ENCODE peak calls at places on chromosomes 1 and 21, in six cellular contexts. K is NCI-H460; B is GM06990; U is endothelial cell; Y is activated naive CD4-positive, alpha-beta T cell treated with anti-CD3 and anti-CD28 coated beads, Interleukin-2, amount 50 U/mL, for 72 hours; P is GDM1. M is an unnamed sample.

GRCh38 chr1:38097256-38097655 is 50.7 kb upstream of the POU3F1 start:
- DNase-seq in K (no peak), B (no peak), U (no peak), Y (no peak), P (no peak), M (no peak)

GRCh38 chr21:34545079-34545884 is 33.3 kb upstream of the KCNE1 start:
- DNase-seq in K (peak), B (peak), U (no peak), Y (no peak), P (peak), M (peak)

GRCh38 chr1:202812176-202813026 is 1.6 kb downstream of the PCAT6 start:
- DNase-seq in K (no peak), B (no peak), U (no peak), Y (no peak), P (no peak), M (peak)

GRCh38 chr1:53112861-53113260 is 29.6 kb downstream of the SLC1A7 start:
- DNase-seq in K (no peak), B (no peak), U (no peak), Y (no peak), P (no peak), M (no peak)

GRCh38 chr21:45894107-45894810 is 87.3 kb upstream of the COL6A1 start:
- DNase-seq in K (no peak), B (no peak), U (no peak), Y (no peak), P (no peak), M (no peak)

GRCh38 chr1:223048026-223048425 is 95.0 kb downstream of the TLR5 start:
- DNase-seq in K (no peak), B (no peak), U (no peak), Y (no peak), P (no peak), M (no peak)

GRCh38 chr1:65075123-65075976 is 72.7 kb upstream of the AK4 start:
- DNase-seq in K (peak), B (no peak), U (peak), Y (no peak), P (peak), M (no peak)

GRCh38 chr1:21829294-21829693 is 17.2 kb downstream of the LDLRAD2 start:
- DNase-seq in K (no peak), B (no peak), U (no peak), Y (no peak), P (no peak), M (no peak)

GRCh38 chr1:211526101-211526500 is 34.1 kb upstream of the RD3 start:
- DNase-seq in K (no peak), B (no peak), U (no peak), Y (no peak), P (no peak), M (no peak)

GRCh38 chr1:201899683-201900429 is 11.2 kb downstream of the SHISA4 start:
- DNase-seq in K (no peak), B (no peak), U (no peak), Y (no peak), P (no peak), M (no peak)

GRCh38 chr1:7265771-7266371 is 480.6 kb downstream of the CAMTA1 start:
- DNase-seq in K (peak), B (peak), U (no peak), Y (no peak), P (no peak), M (peak)

GRCh38 chr1:61092643-61093042 is 10.3 kb downstream of the NFIA start:
- DNase-seq in K (no peak), B (no peak), U (no peak), Y (no peak), P (no peak), M (no peak)

GRCh38 chr1:231126181-231126580 is 35.7 kb upstream of the TRIM67 start:
- DNase-seq in K (no peak), B (no peak), U (no peak), Y (no peak), P (no peak), M (no peak)

GRCh38 chr1:154809436-154810413 is 60.4 kb downstream of the KCNN3 start:
- DNase-seq in K (no peak), B (no peak), U (no peak), Y (no peak), P (peak), M (no peak)

GRCh38 chr1:18603212-18603852 is 27.3 kb upstream of the PAX7 start:
- DNase-seq in K (no peak), B (no peak), U (no peak), Y (no peak), P (no peak), M (no peak)

GRCh38 chr1:54982739-54983138 is 2.3 kb downstream of the TMEM61 start:
- DNase-seq in K (no peak), B (no peak), U (no peak), Y (no peak), P (no peak), M (no peak)

GRCh38 chr21:34926784-34927548 is 122.1 kb downstream of the RUNX1 start:
- DNase-seq in K (no peak), B (no peak), U (no peak), Y (no peak), P (no peak), M (no peak)

GRCh38 chr1:62993844-62994243 is 209.9 kb downstream of the ATG4C start:
- DNase-seq in K (no peak), B (no peak), U (no peak), Y (no peak), P (no peak), M (no peak)

GRCh38 chr1:221664253-221664652 is 77.6 kb downstream of the DUSP10 start:
- DNase-seq in K (no peak), B (no peak), U (no peak), Y (no peak), P (no peak), M (no peak)

GRCh38 chr1:171128463-171128862 is 37.8 kb downstream of the FMO3 start:
- DNase-seq in K (no peak), B (no peak), U (no peak), Y (no peak), P (no peak), M (no peak)

GRCh38 chr1:29645586-29645985 is 409.3 kb downstream of the PTPRU start:
- DNase-seq in K (no peak), B (no peak), U (peak), Y (peak), P (no peak), M (peak)

GRCh38 chr1:185477638-185478216 is 160.7 kb upstream of the IVNS1ABP start:
- DNase-seq in K (no peak), B (no peak), U (no peak), Y (no peak), P (no peak), M (no peak)

GRCh38 chr1:25641931-25642611 is 25.5 kb downstream of the MAN1C1 start:
- DNase-seq in K (no peak), B (no peak), U (no peak), Y (no peak), P (no peak), M (no peak)

GRCh38 chr21:43718872-43719747 is at the start of gene PDXK:
- DNase-seq in K (peak), B (peak), U (peak), Y (peak), P (peak), M (peak)

GRCh38 chr21:43866233-43866632 is 1.2 kb downstream of the AGPAT3 start:
- DNase-seq in K (no peak), B (peak), U (no peak), Y (peak), P (no peak), M (no peak)

GRCh38 chr21:30340714-30341573 is 3.5 kb upstream of the KRTAP27-1 start:
- DNase-seq in K (peak), B (no peak), U (peak), Y (no peak), P (no peak), M (no peak)

GRCh38 chr1:219812491-219813221 is 115.7 kb downstream of the SLC30A10 start:
- DNase-seq in K (peak), B (no peak), U (peak), Y (no peak), P (no peak), M (peak)

GRCh38 chr1:190172636-190173410 is 304.8 kb downstream of the BRINP3 start:
- DNase-seq in K (no peak), B (no peak), U (no peak), Y (no peak), P (no peak), M (no peak)

GRCh38 chr1:166884040-166884642 is 8.1 kb upstream of the TADA1 start:
- DNase-seq in K (no peak), B (peak), U (peak), Y (no peak), P (no peak), M (peak)

GRCh38 chr1:209500993-209501392 is 82.5 kb upstream of the CAMK1G start:
- DNase-seq in K (no peak), B (no peak), U (no peak), Y (no peak), P (no peak), M (no peak)